ENCODE peak calls at places on chromosomes 7 and 10, in four cellular contexts. F is SK-N-SH, R is GM12878, I is K562. Y is an unnamed sample.

GRCh38 chr7:95525503-95525902 is 39.8 kb downstream of the ASB4 start:
- DNase-seq in R (no peak), F (no peak), I (no peak), Y (no peak)

GRCh38 chr7:95199779-95200558 is 124.4 kb downstream of the PON1 start:
- DNase-seq in R (no peak), I (no peak), F (peak), Y (peak)

GRCh38 chr7:129307592-129307991 is 82.8 kb downstream of the AHCYL2 start:
- DNase-seq in F (no peak), R (no peak), I (no peak), Y (no peak)

GRCh38 chr10:65325913-65326312 is 1599.9 kb upstream of the LRRTM3 start:
- DNase-seq in F (no peak), I (no peak), R (no peak), Y (peak)

GRCh38 chr7:156232931-156233705 is 407.5 kb upstream of the RNF32 start:
- DNase-seq in F (no peak), I (no peak), R (no peak), Y (no peak)

GRCh38 chr10:124592736-124593430 is 131.3 kb downstream of the LHPP start:
- DNase-seq in R (no peak), F (no peak), I (no peak), Y (no peak)

GRCh38 chr7:1977059-1977875 is 255.5 kb downstream of the MAD1L1 start:
- DNase-seq in R (no peak), I (no peak), F (no peak), Y (no peak)

GRCh38 chr7:106717254-106717996 is 56.5 kb upstream of the CCDC71L start:
- DNase-seq in F (no peak), R (no peak), I (no peak), Y (no peak)

GRCh38 chr7:1246871-1247526 is 14.3 kb downstream of the UNCX start:
- DNase-seq in R (no peak), I (no peak), F (no peak), Y (no peak)

GRCh38 chr7:30612658-30613265 is 18.1 kb downstream of the GARS1 start:
- DNase-seq in R (no peak), I (no peak), F (no peak), Y (no peak)

DNA sequence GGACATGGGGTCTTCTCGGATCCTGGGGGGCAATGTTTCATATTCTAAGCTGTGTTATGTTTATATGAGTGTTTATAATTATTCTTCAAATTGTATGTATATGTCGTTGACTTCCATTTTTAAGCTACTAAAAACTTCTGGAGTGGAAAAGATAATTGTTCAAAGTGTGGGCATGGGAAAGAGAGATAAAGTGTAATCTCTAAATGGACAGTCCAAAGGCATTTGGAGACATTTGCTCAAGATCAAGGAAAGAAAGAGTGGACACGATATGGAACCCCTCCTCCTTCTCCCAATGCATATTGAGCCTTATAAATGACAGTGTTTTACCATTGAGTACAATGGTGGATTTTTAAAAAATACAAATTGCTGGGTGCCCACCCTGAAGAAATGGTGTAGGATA is 81.1 kb downstream of the SDHAF3 start:
- DNase-seq in I (no peak), R (no peak), F (no peak), Y (no peak)
- TF ChIP-seq CTCF in I (no peak), R (no peak), F (no peak), Y (no peak)

GRCh38 chr7:101817930-101818698 is 688 bp downstream of the CUX1 start:
- DNase-seq in F (no peak), R (no peak), I (no peak), Y (no peak)

GRCh38 chr7:101816499-101817030 is 861 bp upstream of the CUX1 start:
- DNase-seq in F (peak), R (no peak), I (peak), Y (peak)

GRCh38 chr7:101815826-101816488 is 1.5 kb upstream of the CUX1 start:
- DNase-seq in F (peak), I (peak), R (no peak), Y (peak)

GRCh38 chr7:101818699-101819071 is 1.3 kb downstream of the CUX1 start:
- DNase-seq in R (no peak), F (no peak), I (no peak), Y (no peak)

GRCh38 chr7:101817031-101817929 is at the start of gene CUX1:
- DNase-seq in I (no peak), R (no peak), F (peak), Y (peak)
- TF ChIP-seq USF1 in I (no peak), R (no peak), F (no peak), Y (no peak)

DNA sequence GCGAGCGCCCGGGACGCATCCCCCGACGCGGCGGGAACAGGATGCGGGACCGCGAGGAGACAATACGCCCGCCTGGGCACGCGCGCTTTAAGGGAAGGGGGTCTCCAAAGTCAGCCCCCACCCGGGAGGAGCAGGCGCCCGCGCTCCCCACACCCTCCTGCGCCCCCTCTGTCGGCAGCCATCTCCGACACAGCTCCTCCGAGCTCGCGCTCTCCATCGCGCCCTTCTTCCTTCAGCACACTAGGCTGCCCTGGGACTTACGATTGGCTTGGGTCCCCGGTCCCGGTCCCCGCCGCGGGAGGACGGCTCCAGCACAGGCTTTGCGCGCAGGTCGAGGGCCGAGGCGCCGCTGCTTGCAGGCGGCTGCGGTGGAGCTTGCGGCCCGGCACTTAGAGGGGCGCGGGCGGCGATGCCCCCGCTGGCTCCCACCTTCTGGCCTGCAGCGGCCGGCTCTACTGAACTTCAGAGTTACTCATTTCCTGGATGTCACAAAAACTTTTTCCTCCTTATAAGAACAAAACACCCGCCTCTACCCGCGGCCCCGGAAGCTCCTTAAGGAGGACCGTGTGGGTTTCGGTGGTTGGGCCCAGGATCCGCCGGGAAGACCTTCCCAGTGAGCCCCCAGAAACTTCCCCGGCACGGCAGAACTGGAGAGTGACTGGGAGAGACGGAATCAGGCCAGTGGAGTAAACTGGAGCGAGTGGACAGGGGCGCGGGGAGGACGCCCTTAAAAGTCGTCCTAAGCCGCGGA is at the start of gene ITPRIP:
- DNase-seq in F (peak), R (no peak), I (peak), Y (peak)
- TF ChIP-seq CTCF in F (peak), R (peak), I (no peak), Y (no peak)

DNA sequence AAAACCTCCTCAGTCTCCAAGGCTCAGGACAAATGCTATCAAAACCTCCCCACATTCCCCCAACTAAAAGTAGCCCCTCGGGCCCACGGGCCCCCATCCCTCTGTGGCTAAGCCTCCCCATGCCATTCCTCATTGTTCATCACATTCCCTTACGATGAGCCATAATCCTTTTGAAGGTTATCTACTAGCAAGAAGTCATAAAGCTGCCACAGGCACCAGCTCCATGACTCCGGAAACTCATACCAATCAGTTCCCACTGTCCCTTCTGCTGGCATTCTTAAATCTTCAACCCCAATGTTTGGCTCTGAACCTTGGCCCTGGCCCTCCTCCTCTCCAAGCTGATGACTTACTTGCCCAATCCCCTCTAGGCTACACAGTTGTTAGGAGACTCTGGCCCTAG is 19.4 kb upstream of the TM9SF3 start:
- DNase-seq in R (no peak), I (no peak), F (no peak), Y (no peak)
- TF ChIP-seq USF1 in R (no peak), I (no peak), F (no peak), Y (no peak)

GRCh38 chr10:70148516-70148915 is 2.0 kb upstream of the TYSND1 start:
- DNase-seq in R (no peak), I (no peak), F (no peak), Y (no peak)

GRCh38 chr10:70144372-70145110 is 2.0 kb downstream of the TYSND1 start:
- DNase-seq in R (no peak), F (no peak), I (no peak), Y (no peak)

GRCh38 chr10:70145166-70145665 is 1.3 kb downstream of the TYSND1 start:
- DNase-seq in R (no peak), F (no peak), I (no peak), Y (peak)

GRCh38 chr10:70146489-70147488 is at the start of gene TYSND1:
- DNase-seq in R (peak), I (peak), F (peak), Y (peak)

DNA sequence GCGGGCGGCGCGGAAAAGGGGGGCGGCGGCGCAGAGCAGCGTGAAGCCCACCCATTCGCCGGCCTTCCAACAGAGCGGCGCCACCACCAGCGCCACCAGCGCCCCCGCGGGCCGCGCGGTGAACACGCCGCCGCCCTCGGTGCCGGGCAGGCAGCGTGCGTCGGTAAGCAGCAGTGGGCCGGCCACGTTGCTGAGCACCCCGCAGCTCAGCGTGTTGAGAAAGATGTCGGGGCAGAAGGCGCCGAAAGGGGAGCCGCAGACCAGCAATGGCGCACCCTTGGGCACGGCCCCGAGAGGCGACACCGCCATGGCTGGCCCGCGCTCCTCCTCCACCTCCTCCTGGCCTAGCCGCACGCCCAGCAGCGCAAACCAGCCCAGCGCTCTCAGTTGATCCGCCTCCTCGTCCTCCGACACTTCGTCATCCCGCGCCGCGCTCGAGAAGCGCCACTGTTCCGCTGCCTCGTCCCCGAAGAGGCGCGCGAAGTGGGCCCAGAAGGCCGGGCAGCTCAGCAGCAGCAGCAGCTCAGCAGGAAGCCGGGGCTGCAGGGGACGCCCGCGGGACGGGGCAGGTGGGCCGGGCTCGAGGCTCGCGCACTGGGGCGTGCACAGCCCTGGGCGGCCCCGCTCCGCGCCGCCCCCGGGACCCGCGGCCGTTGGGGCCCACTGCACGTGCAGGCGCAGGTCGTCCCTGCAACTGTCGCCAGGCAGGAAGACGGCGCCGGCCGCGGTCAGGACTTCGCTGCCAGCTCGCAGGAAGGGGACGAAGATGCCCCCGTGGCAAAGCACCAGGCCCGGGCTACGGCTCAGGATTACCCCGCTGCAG is 623 bp downstream of the TYSND1 start:
- DNase-seq in R (no peak), F (peak), I (peak), Y (peak)
- TF ChIP-seq CTCF in R (peak), F (peak), I (no peak), Y (no peak)

GRCh38 chr7:126667742-126668366 is 584.9 kb downstream of the GRM8 start:
- DNase-seq in R (no peak), I (peak), F (no peak), Y (no peak)
- TF ChIP-seq USF1 in R (no peak), I (no peak), F (no peak), Y (no peak)

GRCh38 chr10:100890141-100890695 is 22.5 kb upstream of the SLF2 start:
- DNase-seq in F (no peak), R (no peak), I (no peak), Y (no peak)

GRCh38 chr10:100888957-100889356 is 23.8 kb upstream of the SLF2 start:
- DNase-seq in I (no peak), R (no peak), F (no peak), Y (no peak)

GRCh38 chr10:100890696-100891271 is 22.0 kb upstream of the SLF2 start:
- DNase-seq in R (no peak), I (no peak), F (no peak), Y (no peak)

GRCh38 chr10:100887761-100888296 is 24.9 kb upstream of the SLF2 start:
- DNase-seq in I (no peak), R (no peak), F (no peak), Y (no peak)

GRCh38 chr10:100889546-100889945 is 23.2 kb upstream of the SLF2 start:
- DNase-seq in F (no peak), R (no peak), I (no peak), Y (no peak)
- TF ChIP-seq CTCF in F (no peak), R (no peak), I (no peak), Y (no peak)